ENCODE peak calls at places on chromosome 14, in eight cellular contexts. E is thyroid gland; Z is small intestine; W is nucleus accumbens; O is endothelial cell; J is epithelial cell of esophagus; X is AG09309; P is stimulated activated CD4-positive, alpha-beta T cell treated with anti-CD3 and anti-CD28 coated beads, Interleukin-1b, Interleukin-23, amount 100 ng/mL, for 24 hours. R is an unnamed sample.

GRCh38 chr14:69612014-69612758 is 790 bp downstream of the SUSD6 start:
- DNase-seq in E (peak; percentile 50), Z (peak; percentile 51), W (no peak), O (peak; percentile 39), J (peak; percentile 33), X (no peak), P (no peak), R (no peak)

GRCh38 chr14:41404121-41404520 is 202.6 kb upstream of the LRFN5 start:
- DNase-seq in E (no peak), Z (no peak), W (no peak), O (no peak), J (no peak), X (no peak), P (no peak), R (no peak)

GRCh38 chr14:64754685-64755084 is 50.5 kb downstream of the PLEKHG3 start:
- DNase-seq in E (no peak), Z (no peak), W (no peak), O (no peak), J (no peak), X (no peak), P (no peak), R (no peak)

GRCh38 chr14:75153295-75153694 is 23.1 kb downstream of the TMED10 start:
- DNase-seq in E (no peak), Z (no peak), W (no peak), O (no peak), J (no peak), X (no peak), P (no peak), R (no peak)

GRCh38 chr14:37579250-37579649 is 15.8 kb downstream of the FOXA1 start:
- DNase-seq in E (no peak), Z (no peak), W (no peak), O (no peak), J (no peak), X (no peak), P (no peak), R (no peak)

GRCh38 chr14:100012478-100012925 is 52.7 kb upstream of the EVL start:
- DNase-seq in E (no peak), Z (no peak), W (no peak), O (no peak), J (peak; percentile 22), X (peak; percentile 59), P (no peak), R (no peak)

GRCh38 chr14:99259327-99259726 is 12.7 kb downstream of the BCL11B start:
- DNase-seq in E (no peak), Z (peak; percentile 21), W (no peak), O (no peak), J (no peak), X (no peak), P (no peak), R (no peak)

GRCh38 chr14:52706286-52706685 is 714 bp upstream of the PSMC6 start:
- DNase-seq in E (peak; percentile 49), Z (peak; percentile 21), W (no peak), O (no peak), J (peak; percentile 26), X (no peak), P (no peak), R (no peak)

GRCh38 chr14:91008759-91009409 is 51.6 kb downstream of the RPS6KA5 start:
- DNase-seq in E (no peak), Z (peak; percentile 37), W (no peak), O (no peak), J (peak; percentile 37), X (no peak), P (no peak), R (no peak)

GRCh38 chr14:94767321-94767878 is 2.5 kb downstream of the GSC start:
- DNase-seq in E (no peak), Z (no peak), W (no peak), O (no peak), J (no peak), X (no peak), P (no peak), R (no peak)

GRCh38 chr14:25371053-25371452 is 321.1 kb upstream of the STXBP6 start:
- DNase-seq in E (peak; percentile 23), Z (no peak), W (no peak), O (no peak), J (peak; percentile 50), X (no peak), P (no peak), R (no peak)

GRCh38 chr14:69658664-69659261 is 47.4 kb downstream of the SUSD6 start:
- DNase-seq in E (no peak), Z (peak; percentile 82), W (no peak), O (no peak), J (peak; percentile 70), X (no peak), P (no peak), R (no peak)

GRCh38 chr14:60931206-60931605 is 49.7 kb downstream of the TRMT5 start:
- DNase-seq in E (no peak), Z (no peak), W (no peak), O (no peak), J (no peak), X (no peak), P (no peak), R (no peak)

GRCh38 chr14:69005432-69006148 is 26.5 kb upstream of the ACTN1 start:
- DNase-seq in E (peak; percentile 46), Z (no peak), W (no peak), O (no peak), J (peak; percentile 93), X (peak; percentile 87), P (no peak), R (peak; percentile 35)

GRCh38 chr14:66813636-66814035 is 305.7 kb downstream of the GPHN start:
- DNase-seq in E (no peak), Z (no peak), W (no peak), O (no peak), J (no peak), X (no peak), P (no peak), R (no peak)

GRCh38 chr14:53325176-53325806 is 172.2 kb upstream of the DDHD1 start:
- DNase-seq in E (no peak), Z (no peak), W (no peak), O (no peak), J (peak; percentile 24), X (no peak), P (no peak), R (no peak)

GRCh38 chr14:74571901-74572828 is 39.9 kb downstream of the LTBP2 start:
- DNase-seq in E (peak; percentile 78), Z (peak; percentile 10), W (peak; percentile 13), O (no peak), J (peak; percentile 98), X (peak; percentile 100), P (no peak), R (peak; percentile 75)

GRCh38 chr14:100673085-100673806 is 53.4 kb upstream of the DLK1 start:
- DNase-seq in E (no peak), Z (peak; percentile 69), W (no peak), O (peak; percentile 23), J (no peak), X (no peak), P (no peak), R (no peak)

GRCh38 chr14:101836131-101836530 is 74.6 kb downstream of the PPP2R5C start:
- DNase-seq in E (no peak), Z (no peak), W (no peak), O (no peak), J (no peak), X (peak; percentile 13), P (no peak), R (no peak)

GRCh38 chr14:93323597-93323992 is 9.2 kb downstream of the BTBD7 start:
- DNase-seq in E (no peak), Z (no peak), W (no peak), O (no peak), J (no peak), X (no peak), P (no peak), R (no peak)

GRCh38 chr14:64942531-64943111 is at the start of gene GPX2:
- DNase-seq in E (no peak), Z (peak; percentile 95), W (no peak), O (no peak), J (peak; percentile 89), X (no peak), P (no peak), R (no peak)

GRCh38 chr14:60092516-60092915 is 793 bp downstream of the PCNX4 start:
- DNase-seq in E (peak; percentile 18), Z (peak; percentile 42), W (peak; percentile 23), O (peak; percentile 13), J (peak; percentile 29), X (no peak), P (no peak), R (no peak)

GRCh38 chr14:22692194-22692593 is 48.0 kb upstream of the OR6J1 start:
- DNase-seq in E (no peak), Z (no peak), W (no peak), O (no peak), J (no peak), X (no peak), P (no peak), R (no peak)

GRCh38 chr14:73738518-73739173 is 24.5 kb upstream of the PNMA1 start:
- DNase-seq in E (no peak), Z (no peak), W (no peak), O (no peak), J (no peak), X (no peak), P (no peak), R (no peak)

GRCh38 chr14:25007832-25008231 is 42.1 kb downstream of the STXBP6 start:
- DNase-seq in E (peak; percentile 88), Z (no peak), W (peak; percentile 15), O (no peak), J (no peak), X (no peak), P (no peak), R (no peak)

GRCh38 chr14:91113829-91114078 is at the start of gene DGLUCY:
- DNase-seq in E (peak; percentile 83), Z (peak; percentile 81), W (no peak), O (no peak), J (no peak), X (no peak), P (peak; percentile 46), R (no peak)